ENCODE peak calls at places on chromosomes 11 and 22, in eight cellular contexts. K, N, W, L, D, O, Z and S are unnamed samples.
A peak's percentile ranks its signal among the peaks of the same experiment; 100 is the strongest.

GRCh38 chr11:12103411-12104225 is 6.8 kb upstream of the MICAL2 start:
- DNase-seq in K (no peak), N (no peak), W (no peak), L (no peak), D (no peak), O (no peak), Z (no peak), S (no peak)

GRCh38 chr22:46894081-46894671 is 131.7 kb downstream of the TBC1D22A start:
- DNase-seq in K (no peak), N (no peak), W (no peak), L (no peak), D (no peak), O (no peak), Z (no peak), S (no peak)

GRCh38 chr11:75014129-75014528 is 25.4 kb downstream of the NEU3 start:
- DNase-seq in K (no peak), N (no peak), W (no peak), L (no peak), D (no peak), O (no peak), Z (no peak), S (no peak)

GRCh38 chr11:72041364-72042058 is 38.8 kb downstream of the NUMA1 start:
- DNase-seq in K (peak; percentile 46), N (peak; percentile 40), W (peak; percentile 66), L (peak; percentile 30), D (peak; percentile 33), O (peak; percentile 43), Z (peak; percentile 63), S (no peak)

GRCh38 chr22:31345331-31346254 is 553 bp downstream of the PATZ1 start:
- DNase-seq in K (peak; percentile 90), N (peak; percentile 89), W (peak; percentile 85), L (peak; percentile 95), D (peak; percentile 70), O (peak; percentile 88), Z (peak; percentile 94), S (no peak)

GRCh38 chr11:29320196-29320595 is 696.6 kb downstream of the KCNA4 start:
- DNase-seq in K (no peak), N (no peak), W (no peak), L (no peak), D (no peak), O (no peak), Z (no peak), S (no peak)

GRCh38 chr11:28049338-28050216 is 58.4 kb downstream of the KIF18A start:
- DNase-seq in K (no peak), N (no peak), W (no peak), L (no peak), D (peak; percentile 20), O (no peak), Z (no peak), S (no peak)

GRCh38 chr22:29216873-29217666 is 11.4 kb downstream of the EMID1 start:
- DNase-seq in K (no peak), N (no peak), W (no peak), L (peak; percentile 49), D (no peak), O (no peak), Z (no peak), S (no peak)